ENCODE peak calls at places on chromosomes 13 and 19, in ten cellular contexts. F, Z, D, W, X, A, Y, I, T and K are unnamed samples.

GRCh38 chr13:111974065-111974640 is 92.8 kb upstream of the SOX1 start:
- DNase-seq in F (no peak), Z (no peak), D (no peak), W (no peak), X (no peak), A (no peak), Y (no peak), I (no peak), T (no peak), K (no peak)

GRCh38 chr13:111049791-111050538 is 65.1 kb upstream of the ARHGEF7 start:
- DNase-seq in F (no peak), Z (no peak), D (no peak), W (no peak), X (no peak), A (no peak), Y (no peak), I (no peak), T (peak; percentile 34), K (no peak)

GRCh38 chr19:18416778-18417249 is 2.4 kb upstream of the SSBP4 start:
- DNase-seq in F (no peak), Z (peak; percentile 65), D (peak; percentile 56), W (peak; percentile 43), X (peak; percentile 73), A (peak; percentile 84), Y (peak; percentile 81), I (peak; percentile 97), T (peak; percentile 85), K (peak; percentile 78)

GRCh38 chr13:58087566-58087965 is 456.0 kb downstream of the PCDH17 start:
- DNase-seq in F (no peak), Z (no peak), D (no peak), W (no peak), X (no peak), A (no peak), Y (no peak), I (no peak), T (no peak), K (no peak)

GRCh38 chr19:10815007-10815531 is 20.9 kb downstream of the TMED1 start:
- DNase-seq in F (no peak), Z (no peak), D (no peak), W (no peak), X (no peak), A (no peak), Y (no peak), I (no peak), T (no peak), K (no peak)

GRCh38 chr19:27906081-27906480 is 1306.9 kb downstream of the UQCRFS1 start:
- DNase-seq in F (no peak), Z (no peak), D (no peak), W (no peak), X (no peak), A (no peak), Y (no peak), I (no peak), T (no peak), K (no peak)

GRCh38 chr19:29858000-29858596 is 46.3 kb downstream of the CCNE1 start:
- DNase-seq in F (no peak), Z (no peak), D (no peak), W (no peak), X (peak; percentile 13), A (no peak), Y (peak; percentile 41), I (no peak), T (peak; percentile 32), K (no peak)

GRCh38 chr19:21158523-21159135 is 16.8 kb downstream of the ZNF431 start:
- DNase-seq in F (no peak), Z (no peak), D (no peak), W (no peak), X (no peak), A (no peak), Y (no peak), I (no peak), T (no peak), K (no peak)

GRCh38 chr13:59261928-59262488 is 901.7 kb downstream of the DIAPH3 start:
- DNase-seq in F (no peak), Z (no peak), D (no peak), W (no peak), X (no peak), A (no peak), Y (no peak), I (no peak), T (no peak), K (no peak)

GRCh38 chr13:39350461-39350881 is 252.5 kb downstream of the LHFPL6 start:
- DNase-seq in F (peak; percentile 4), Z (no peak), D (no peak), W (no peak), X (no peak), A (peak; percentile 33), Y (no peak), I (no peak), T (no peak), K (no peak)

GRCh38 chr13:94343243-94343585 is 136.3 kb downstream of the DCT start:
- DNase-seq in F (no peak), Z (no peak), D (no peak), W (no peak), X (no peak), A (no peak), Y (no peak), I (no peak), T (no peak), K (peak; percentile 19)

GRCh38 chr19:28519950-28520861 is 692.7 kb downstream of the UQCRFS1 start:
- DNase-seq in F (no peak), Z (no peak), D (no peak), W (no peak), X (no peak), A (no peak), Y (no peak), I (no peak), T (no peak), K (peak; percentile 47)

GRCh38 chr13:83878691-83879410 is 3.4 kb downstream of the SLITRK1 start:
- DNase-seq in F (no peak), Z (no peak), D (no peak), W (no peak), X (no peak), A (no peak), Y (no peak), I (no peak), T (no peak), K (no peak)

GRCh38 chr13:32423592-32423991 is 4.3 kb downstream of the N4BP2L1 start:
- DNase-seq in F (no peak), Z (no peak), D (no peak), W (no peak), X (no peak), A (no peak), Y (no peak), I (no peak), T (no peak), K (no peak)

GRCh38 chr19:15374105-15374651 is 5.4 kb downstream of the AKAP8 start:
- DNase-seq in F (no peak), Z (no peak), D (no peak), W (no peak), X (no peak), A (no peak), Y (no peak), I (peak; percentile 49), T (no peak), K (no peak)

GRCh38 chr13:31044658-31045620 is 112.5 kb downstream of the TEX26 start:
- DNase-seq in F (no peak), Z (peak; percentile 66), D (peak; percentile 43), W (no peak), X (no peak), A (no peak), Y (peak; percentile 51), I (no peak), T (peak; percentile 44), K (no peak)

GRCh38 chr13:59641261-59641660 is 522.5 kb downstream of the DIAPH3 start:
- DNase-seq in F (no peak), Z (no peak), D (no peak), W (no peak), X (no peak), A (no peak), Y (no peak), I (no peak), T (no peak), K (no peak)

GRCh38 chr19:49605605-49606004 is 14.6 kb downstream of the PRR12 start:
- DNase-seq in F (no peak), Z (no peak), D (no peak), W (no peak), X (no peak), A (no peak), Y (no peak), I (no peak), T (no peak), K (no peak)

GRCh38 chr13:51557875-51558604 is 26.2 kb upstream of the WDFY2 start:
- DNase-seq in F (no peak), Z (no peak), D (no peak), W (no peak), X (no peak), A (no peak), Y (no peak), I (no peak), T (no peak), K (no peak)

GRCh38 chr13:103351035-103351828 is 285.0 kb upstream of the SLC10A2 start:
- DNase-seq in F (no peak), Z (no peak), D (no peak), W (no peak), X (no peak), A (no peak), Y (no peak), I (no peak), T (no peak), K (no peak)

GRCh38 chr13:36839981-36840380 is 21.0 kb downstream of the RFXAP start:
- DNase-seq in F (no peak), Z (no peak), D (no peak), W (no peak), X (no peak), A (no peak), Y (no peak), I (no peak), T (no peak), K (no peak)

GRCh38 chr13:50991624-50992610 is 82.3 kb downstream of the RNASEH2B start:
- DNase-seq in F (no peak), Z (peak; percentile 30), D (no peak), W (no peak), X (no peak), A (no peak), Y (peak; percentile 30), I (no peak), T (no peak), K (no peak)

GRCh38 chr19:11390933-11391680 is 7.0 kb upstream of the EPOR start:
- DNase-seq in F (no peak), Z (no peak), D (no peak), W (no peak), X (no peak), A (no peak), Y (no peak), I (no peak), T (no peak), K (no peak)

GRCh38 chr19:1401138-1401888 is at the start of gene GAMT:
- DNase-seq in F (no peak), Z (peak; percentile 63), D (peak; percentile 45), W (peak; percentile 28), X (peak; percentile 57), A (no peak), Y (peak; percentile 63), I (no peak), T (no peak), K (peak; percentile 15)

GRCh38 chr13:26377038-26377437 is 123.1 kb downstream of the CDK8 start:
- DNase-seq in F (no peak), Z (no peak), D (no peak), W (no peak), X (no peak), A (no peak), Y (peak; percentile 4), I (no peak), T (no peak), K (no peak)

GRCh38 chr13:81171065-81171647 is 830.2 kb upstream of the SPRY2 start:
- DNase-seq in F (no peak), Z (no peak), D (no peak), W (no peak), X (no peak), A (peak; percentile 13), Y (no peak), I (no peak), T (no peak), K (no peak)

GRCh38 chr19:9354651-9355050 is 8.2 kb upstream of the ZNF177 start:
- DNase-seq in F (no peak), Z (no peak), D (no peak), W (no peak), X (no peak), A (no peak), Y (no peak), I (no peak), T (no peak), K (no peak)